ENCODE peak calls at places on chromosomes 13 and 19, in four cellular contexts. I is GM12865; T is coronary artery; L is activated naive CD4-positive, alpha-beta T cell. Y is an unnamed sample.

GRCh38 chr13:98900442-98900841 is 77.4 kb downstream of the DOCK9 start:
- DNase-seq in I (no peak), T (no peak), L (no peak), Y (no peak)

GRCh38 chr13:110411316-110412105 is 104.4 kb downstream of the COL4A2 start:
- DNase-seq in I (no peak), T (no peak), L (no peak), Y (no peak)

GRCh38 chr13:33125821-33126570 is 109.8 kb downstream of the KL start:
- DNase-seq in I (no peak), T (no peak), L (no peak), Y (no peak)

GRCh38 chr19:7860166-7860901 is 13.9 kb downstream of the PRR36 start:
- DNase-seq in I (no peak), T (no peak), L (no peak), Y (no peak)

GRCh38 chr19:6613711-6614110 is 22.8 kb upstream of the CD70 start:
- DNase-seq in I (peak; percentile 76), T (no peak), L (no peak), Y (no peak)

GRCh38 chr19:51607077-51607476 is 23.1 kb downstream of the SIGLEC5 start:
- DNase-seq in I (peak; percentile 98), T (no peak), L (no peak), Y (no peak)

GRCh38 chr13:93847162-93847561 is 620.6 kb downstream of the GPC6 start:
- DNase-seq in I (peak; percentile 11), T (no peak), L (no peak), Y (no peak)

GRCh38 chr19:11088508-11089253 is 582 bp upstream of the LDLR start:
- DNase-seq in I (peak; percentile 33), T (no peak), L (no peak), Y (no peak)

GRCh38 chr19:7247160-7247559 is 47.1 kb downstream of the INSR start:
- DNase-seq in I (no peak), T (no peak), L (no peak), Y (no peak)

GRCh38 chr13:36105726-36106125 is 25.5 kb downstream of the DCLK1 start:
- DNase-seq in I (no peak), T (no peak), L (no peak), Y (no peak)

GRCh38 chr13:102718746-102719145 is 23.9 kb upstream of the METTL21C start:
- DNase-seq in I (no peak), T (no peak), L (no peak), Y (no peak)

GRCh38 chr19:32364040-32364439 is 18.6 kb downstream of the ZNF507 start:
- DNase-seq in I (no peak), T (no peak), L (no peak), Y (no peak)

GRCh38 chr19:10353793-10354391 is 14.5 kb upstream of the ICAM3 start:
- DNase-seq in I (peak; percentile 36), T (no peak), L (peak; percentile 9), Y (peak; percentile 86)

GRCh38 chr19:17346109-17346671 is 8.8 kb downstream of the GTPBP3 start:
- DNase-seq in I (peak; percentile 82), T (no peak), L (peak; percentile 73), Y (no peak)

GRCh38 chr13:35872369-35872768 is 258.8 kb downstream of the DCLK1 start:
- DNase-seq in I (no peak), T (no peak), L (no peak), Y (no peak)

GRCh38 chr19:56142087-56142787 is 1.1 kb downstream of the ZNF444 start:
- DNase-seq in I (no peak), T (no peak), L (no peak), Y (no peak)

GRCh38 chr13:90899411-90899810 is 448.1 kb upstream of the MIR17HG start:
- DNase-seq in I (no peak), T (no peak), L (no peak), Y (no peak)

GRCh38 chr13:29976535-29976934 is 126.1 kb upstream of the UBL3 start:
- DNase-seq in I (no peak), T (no peak), L (no peak), Y (peak; percentile 27)

GRCh38 chr19:7618366-7618765 is 11.0 kb downstream of the XAB2 start:
- DNase-seq in I (no peak), T (no peak), L (no peak), Y (no peak)

GRCh38 chr13:50099473-50099872 is 84.2 kb downstream of the KCNRG start:
- DNase-seq in I (no peak), T (no peak), L (no peak), Y (no peak)

GRCh38 chr19:35380450-35381124 is 9.7 kb downstream of the GPR42 start:
- DNase-seq in I (no peak), T (no peak), L (no peak), Y (peak; percentile 40)

GRCh38 chr19:48419158-48419920 is 25.9 kb downstream of the GRIN2D start:
- DNase-seq in I (peak; percentile 84), T (no peak), L (peak; percentile 43), Y (no peak)

GRCh38 chr13:63393112-63393511 is 1977.5 kb upstream of the PCDH20 start:
- DNase-seq in I (no peak), T (no peak), L (no peak), Y (no peak)

GRCh38 chr19:10113964-10114650 is 2.6 kb downstream of the P2RY11 start:
- DNase-seq in I (peak; percentile 52), T (no peak), L (no peak), Y (no peak)

GRCh38 chr19:44810555-44811447 is 1.9 kb downstream of the BCAM start:
- DNase-seq in I (no peak), T (no peak), L (no peak), Y (no peak)

GRCh38 chr19:14383898-14384669 is 2.8 kb downstream of the ADGRE5 start:
- DNase-seq in I (peak; percentile 90), T (no peak), L (peak; percentile 17), Y (no peak)

GRCh38 chr13:44436589-44437337 is 63.1 kb downstream of the SERP2 start:
- DNase-seq in I (peak; percentile 69), T (peak; percentile 97), L (peak; percentile 12), Y (peak; percentile 94)

GRCh38 chr19:11578342-11579142 is 1.1 kb upstream of the ACP5 start:
- DNase-seq in I (peak; percentile 55), T (no peak), L (peak; percentile 30), Y (no peak)

GRCh38 chr13:59488436-59488835 is 675.3 kb downstream of the DIAPH3 start:
- DNase-seq in I (no peak), T (no peak), L (no peak), Y (no peak)

GRCh38 chr13:32026619-32027018 is 5.0 kb upstream of the FRY start:
- DNase-seq in I (no peak), T (no peak), L (no peak), Y (no peak)

GRCh38 chr13:33057019-33057785 is 41.0 kb downstream of the KL start:
- DNase-seq in I (peak; percentile 49), T (no peak), L (no peak), Y (no peak)

GRCh38 chr13:100673831-100674362 is 698 bp downstream of the TMTC4 start:
- DNase-seq in I (peak; percentile 63), T (no peak), L (no peak), Y (no peak)

GRCh38 chr13:114146629-114147028 is 14.2 kb upstream of the RASA3 start:
- DNase-seq in I (peak; percentile 63), T (no peak), L (no peak), Y (no peak)

GRCh38 chr13:106163426-106163825 is 372.0 kb downstream of the EFNB2 start:
- DNase-seq in I (no peak), T (no peak), L (no peak), Y (no peak)

GRCh38 chr19:45406957-45407375 is 522 bp downstream of the POLR1G start:
- DNase-seq in I (peak; percentile 35), T (no peak), L (no peak), Y (no peak)

Y was measured in type B pancreatic cell.